ENCODE peak calls at places on chromosomes 3 and 15, in five cellular contexts. One of them, this sample, is unnamed.

GRCh38 chr3:187051066-187051465 is 88.2 kb downstream of the RPL39L start:
- DNase-seq in OCI-LY7: no peak
- DNase-seq in ovary: no peak
- DNase-seq in cardiac muscle cell: no peak
- DNase-seq in CD8-positive, alpha-beta T cell: no peak
- DNase-seq in this sample: no peak

GRCh38 chr3:194736277-194736895 is 50.7 kb downstream of the FAM43A start:
- DNase-seq in cardiac muscle cell: no peak
- DNase-seq in CD8-positive, alpha-beta T cell: no peak
- DNase-seq in ovary: no peak
- DNase-seq in OCI-LY7: peak
- DNase-seq in this sample: no peak

GRCh38 chr3:65605876-65606432 is 432.8 kb downstream of the MAGI1 start:
- DNase-seq in cardiac muscle cell: peak
- DNase-seq in OCI-LY7: no peak
- DNase-seq in ovary: no peak
- DNase-seq in CD8-positive, alpha-beta T cell: no peak
- DNase-seq in this sample: no peak

GRCh38 chr3:165837058-165837525 is at the start of gene BCHE:
- DNase-seq in CD8-positive, alpha-beta T cell: no peak
- DNase-seq in ovary: no peak
- DNase-seq in OCI-LY7: no peak
- DNase-seq in cardiac muscle cell: peak
- DNase-seq in this sample: no peak

GRCh38 chr3:118110196-118110595 is 924.5 kb downstream of the IGSF11 start:
- DNase-seq in CD8-positive, alpha-beta T cell: no peak
- DNase-seq in cardiac muscle cell: no peak
- DNase-seq in ovary: no peak
- DNase-seq in OCI-LY7: no peak
- DNase-seq in this sample: no peak

GRCh38 chr3:46926039-46926438 is 48.5 kb downstream of the PTH1R start:
- DNase-seq in OCI-LY7: no peak
- DNase-seq in cardiac muscle cell: peak
- DNase-seq in ovary: peak
- DNase-seq in CD8-positive, alpha-beta T cell: no peak
- DNase-seq in this sample: no peak

GRCh38 chr3:36212291-36212690 is 168.0 kb upstream of the STAC start:
- DNase-seq in ovary: no peak
- DNase-seq in OCI-LY7: no peak
- DNase-seq in cardiac muscle cell: peak
- DNase-seq in CD8-positive, alpha-beta T cell: no peak
- DNase-seq in this sample: no peak

GRCh38 chr3:32852146-32852545 is 34.3 kb downstream of the TRIM71 start:
- DNase-seq in OCI-LY7: no peak
- DNase-seq in CD8-positive, alpha-beta T cell: no peak
- DNase-seq in cardiac muscle cell: no peak
- DNase-seq in ovary: no peak
- DNase-seq in this sample: no peak

GRCh38 chr15:45919806-45920205 is 285.0 kb downstream of the SQOR start:
- DNase-seq in CD8-positive, alpha-beta T cell: no peak
- DNase-seq in ovary: no peak
- DNase-seq in cardiac muscle cell: peak
- DNase-seq in OCI-LY7: no peak
- DNase-seq in this sample: no peak

GRCh38 chr15:90907838-90908507 is 4.9 kb downstream of the MAN2A2 start:
- DNase-seq in cardiac muscle cell: peak
- DNase-seq in OCI-LY7: no peak
- DNase-seq in ovary: no peak
- DNase-seq in CD8-positive, alpha-beta T cell: no peak
- DNase-seq in this sample: no peak

GRCh38 chr3:115236496-115236895 is 89.4 kb upstream of the ZBTB20 start:
- DNase-seq in CD8-positive, alpha-beta T cell: no peak
- DNase-seq in ovary: no peak
- DNase-seq in OCI-LY7: no peak
- DNase-seq in cardiac muscle cell: no peak
- DNase-seq in this sample: no peak

GRCh38 chr15:78626611-78627010 is 5.8 kb upstream of the CHRNA3 start:
- DNase-seq in cardiac muscle cell: no peak
- DNase-seq in ovary: no peak
- DNase-seq in OCI-LY7: no peak
- DNase-seq in CD8-positive, alpha-beta T cell: no peak
- DNase-seq in this sample: no peak

GRCh38 chr3:139107424-139108252 is 62.9 kb upstream of the PRR23C start:
- DNase-seq in cardiac muscle cell: no peak
- DNase-seq in ovary: no peak
- DNase-seq in OCI-LY7: no peak
- DNase-seq in CD8-positive, alpha-beta T cell: no peak
- DNase-seq in this sample: no peak

GRCh38 chr3:177523072-177523675 is 325.9 kb upstream of the TBL1XR1 start:
- DNase-seq in OCI-LY7: no peak
- DNase-seq in cardiac muscle cell: no peak
- DNase-seq in CD8-positive, alpha-beta T cell: no peak
- DNase-seq in ovary: no peak
- DNase-seq in this sample: no peak

GRCh38 chr15:78067328-78068241 is 9.9 kb downstream of the TBC1D2B start:
- DNase-seq in ovary: no peak
- DNase-seq in OCI-LY7: no peak
- DNase-seq in cardiac muscle cell: no peak
- DNase-seq in CD8-positive, alpha-beta T cell: no peak
- DNase-seq in this sample: no peak

GRCh38 chr3:93867425-93867824 is 106.3 kb downstream of the PROS1 start:
- DNase-seq in CD8-positive, alpha-beta T cell: no peak
- DNase-seq in OCI-LY7: no peak
- DNase-seq in cardiac muscle cell: no peak
- DNase-seq in ovary: no peak
- DNase-seq in this sample: no peak

GRCh38 chr15:28191832-28192231 is 92.7 kb upstream of the OCA2 start:
- DNase-seq in CD8-positive, alpha-beta T cell: no peak
- DNase-seq in cardiac muscle cell: peak
- DNase-seq in ovary: peak
- DNase-seq in OCI-LY7: no peak
- DNase-seq in this sample: no peak

GRCh38 chr3:170357920-170358854 is 672 bp downstream of the SKIL start:
- DNase-seq in cardiac muscle cell: peak
- DNase-seq in OCI-LY7: peak
- DNase-seq in ovary: peak
- DNase-seq in CD8-positive, alpha-beta T cell: peak
- DNase-seq in this sample: peak

GRCh38 chr3:149019581-149019980 is 28.2 kb downstream of the GYG1 start:
- DNase-seq in OCI-LY7: no peak
- DNase-seq in CD8-positive, alpha-beta T cell: no peak
- DNase-seq in cardiac muscle cell: no peak
- DNase-seq in ovary: no peak
- DNase-seq in this sample: no peak

GRCh38 chr3:77041756-77042155 is 1.9 kb downstream of the ROBO2 start:
- DNase-seq in OCI-LY7: no peak
- DNase-seq in cardiac muscle cell: no peak
- DNase-seq in CD8-positive, alpha-beta T cell: no peak
- DNase-seq in ovary: no peak
- DNase-seq in this sample: no peak

GRCh38 chr15:69140306-69140705 is 20.1 kb upstream of the GLCE start:
- DNase-seq in ovary: no peak
- DNase-seq in cardiac muscle cell: peak
- DNase-seq in OCI-LY7: no peak
- DNase-seq in CD8-positive, alpha-beta T cell: no peak
- DNase-seq in this sample: no peak

GRCh38 chr15:35243758-35244157 is 158.7 kb upstream of the NANOGP8 start:
- DNase-seq in OCI-LY7: no peak
- DNase-seq in cardiac muscle cell: no peak
- DNase-seq in CD8-positive, alpha-beta T cell: no peak
- DNase-seq in ovary: no peak
- DNase-seq in this sample: no peak

GRCh38 chr3:182729903-182730674 is 63.2 kb upstream of the ATP11B start:
- DNase-seq in ovary: no peak
- DNase-seq in cardiac muscle cell: no peak
- DNase-seq in OCI-LY7: peak
- DNase-seq in CD8-positive, alpha-beta T cell: no peak
- DNase-seq in this sample: peak

GRCh38 chr15:88015228-88015860 is 241.2 kb downstream of the NTRK3 start:
- DNase-seq in OCI-LY7: no peak
- DNase-seq in cardiac muscle cell: no peak
- DNase-seq in CD8-positive, alpha-beta T cell: no peak
- DNase-seq in ovary: no peak
- DNase-seq in this sample: no peak

GRCh38 chr3:37974928-37975223 is 15.7 kb upstream of the VILL start:
- DNase-seq in CD8-positive, alpha-beta T cell: no peak
- DNase-seq in ovary: no peak
- DNase-seq in cardiac muscle cell: no peak
- DNase-seq in OCI-LY7: no peak
- DNase-seq in this sample: no peak

GRCh38 chr15:62896969-62897486 is 145.5 kb upstream of the TPM1 start:
- DNase-seq in CD8-positive, alpha-beta T cell: no peak
- DNase-seq in cardiac muscle cell: peak
- DNase-seq in ovary: peak
- DNase-seq in OCI-LY7: no peak
- DNase-seq in this sample: no peak

GRCh38 chr3:60403866-60404265 is 847.4 kb downstream of the FHIT start:
- DNase-seq in ovary: no peak
- DNase-seq in CD8-positive, alpha-beta T cell: no peak
- DNase-seq in OCI-LY7: no peak
- DNase-seq in cardiac muscle cell: no peak
- DNase-seq in this sample: no peak

GRCh38 chr15:58057559-58057958 is 8.0 kb downstream of the ALDH1A2 start:
- DNase-seq in ovary: no peak
- DNase-seq in cardiac muscle cell: no peak
- DNase-seq in CD8-positive, alpha-beta T cell: no peak
- DNase-seq in OCI-LY7: no peak
- DNase-seq in this sample: no peak

GRCh38 chr15:69060744-69061143 is 46.2 kb downstream of the NOX5 start:
- DNase-seq in CD8-positive, alpha-beta T cell: no peak
- DNase-seq in ovary: no peak
- DNase-seq in cardiac muscle cell: peak
- DNase-seq in OCI-LY7: peak
- DNase-seq in this sample: no peak

DNA sequence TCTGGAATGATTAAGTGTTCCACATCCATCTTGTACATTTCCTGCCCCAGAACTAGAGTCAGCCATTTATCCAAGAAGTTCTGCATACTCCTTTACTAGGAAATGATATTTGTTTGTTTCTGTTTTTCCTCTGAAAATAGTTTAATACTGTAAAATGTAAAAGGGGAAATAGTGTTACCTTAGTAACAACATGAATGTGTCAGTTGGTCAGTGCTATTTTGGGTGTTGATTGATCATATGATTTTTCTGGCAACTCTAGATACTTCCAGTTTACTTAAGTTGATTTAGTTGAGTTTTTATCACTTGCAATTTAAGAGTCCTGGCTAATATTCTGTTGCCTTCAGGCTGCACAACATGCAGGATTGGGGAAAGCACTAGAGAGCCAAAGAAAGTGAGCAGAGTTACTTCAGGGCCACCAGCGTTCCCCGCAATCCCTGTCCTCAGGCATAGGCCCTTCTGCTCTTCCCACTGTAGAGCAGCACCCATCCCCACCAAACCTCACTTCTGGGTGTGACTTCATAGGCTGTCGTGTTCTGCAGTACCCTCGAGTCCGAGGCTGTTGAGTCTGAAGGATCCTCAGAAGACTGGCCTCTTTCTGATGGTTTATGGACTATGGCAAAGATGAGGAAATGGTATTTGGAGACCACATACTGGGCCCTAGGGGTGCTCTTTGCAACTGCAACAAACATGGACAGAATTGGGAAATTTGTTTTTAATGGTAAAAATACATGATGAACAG is 69.0 kb downstream of the CHD2 start:
- DNase-seq in CD8-positive, alpha-beta T cell: no peak
- DNase-seq in ovary: no peak
- DNase-seq in cardiac muscle cell: peak
- DNase-seq in OCI-LY7: no peak
- DNase-seq in this sample: no peak
- TF ChIP-seq CTCF in CD8-positive, alpha-beta T cell: no peak
- TF ChIP-seq CTCF in ovary: no peak
- TF ChIP-seq CTCF in cardiac muscle cell: no peak
- TF ChIP-seq CTCF in OCI-LY7: peak
- TF ChIP-seq CTCF in this sample: no peak

DNA sequence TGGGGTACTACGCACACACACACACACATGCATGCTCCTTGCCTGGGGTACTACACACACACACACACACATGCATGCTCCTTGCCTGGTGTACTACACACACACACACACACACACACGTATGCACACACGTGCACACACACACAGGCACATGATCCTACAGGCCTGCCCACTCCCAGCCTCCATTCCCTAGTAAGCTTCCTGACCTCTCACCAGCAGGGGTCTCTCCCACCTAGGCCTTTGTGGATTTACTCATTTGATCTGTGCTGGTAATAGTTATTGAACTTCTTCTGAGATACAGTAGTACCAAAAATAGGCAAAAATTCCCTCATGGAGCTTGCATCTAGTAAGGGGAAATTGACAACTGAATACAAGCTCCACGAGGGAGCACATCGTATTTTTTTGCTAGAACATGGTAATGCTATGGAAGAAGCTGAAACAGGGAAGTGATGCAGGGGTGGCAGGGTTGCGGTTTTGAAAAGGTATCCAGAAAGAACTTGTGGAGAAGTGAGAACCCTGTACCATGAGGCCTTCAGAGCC is 19.1 kb downstream of the TTC21A start:
- DNase-seq in cardiac muscle cell: peak
- DNase-seq in OCI-LY7: peak
- DNase-seq in CD8-positive, alpha-beta T cell: no peak
- DNase-seq in ovary: no peak
- DNase-seq in this sample: no peak
- TF ChIP-seq CTCF in cardiac muscle cell: peak
- TF ChIP-seq CTCF in OCI-LY7: peak
- TF ChIP-seq CTCF in CD8-positive, alpha-beta T cell: no peak
- TF ChIP-seq CTCF in ovary: peak
- TF ChIP-seq CTCF in this sample: peak

GRCh38 chr15:64149424-64150235 is 1.9 kb upstream of the SNX22 start:
- DNase-seq in CD8-positive, alpha-beta T cell: no peak
- DNase-seq in cardiac muscle cell: peak
- DNase-seq in ovary: no peak
- DNase-seq in OCI-LY7: peak
- DNase-seq in this sample: no peak
- TF ChIP-seq CTCF in CD8-positive, alpha-beta T cell: no peak
- TF ChIP-seq CTCF in cardiac muscle cell: peak
- TF ChIP-seq CTCF in ovary: no peak
- TF ChIP-seq CTCF in OCI-LY7: peak
- TF ChIP-seq CTCF in this sample: peak

DNA sequence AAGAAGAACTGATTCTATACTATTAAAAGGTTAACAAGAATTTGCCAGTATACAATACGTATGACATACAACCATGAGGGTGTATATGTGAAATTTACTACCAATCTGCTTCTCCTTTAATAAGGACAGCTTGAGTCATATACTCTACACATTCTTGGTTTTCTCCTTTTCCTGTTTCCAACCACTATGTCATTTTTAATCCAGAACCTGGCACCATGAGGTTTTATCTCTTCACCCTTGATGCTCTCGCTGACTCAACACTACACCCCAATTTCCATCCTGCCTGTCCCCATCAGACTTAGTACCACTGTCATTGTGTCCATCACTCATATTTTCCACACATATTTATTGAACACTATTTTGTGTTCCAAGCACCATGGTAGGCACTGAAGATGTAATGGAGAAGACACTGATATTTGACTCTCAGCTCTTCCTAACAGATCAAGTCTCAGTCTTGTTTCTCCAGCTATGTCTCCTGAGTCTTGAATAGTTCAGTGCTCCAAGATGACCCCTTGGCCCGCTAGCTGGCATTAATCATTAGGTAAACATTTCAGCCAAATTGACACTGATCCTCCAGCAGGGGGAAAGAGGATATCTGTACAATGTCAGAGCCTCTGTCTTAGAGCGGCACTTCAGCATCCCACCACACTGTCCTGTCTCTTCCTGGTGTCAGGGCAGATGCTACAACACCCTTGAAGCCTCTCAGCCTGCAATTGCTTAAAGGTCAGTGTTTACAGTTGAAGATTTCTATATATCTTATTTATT is 11.2 kb upstream of the COL8A1 start:
- DNase-seq in ovary: no peak
- DNase-seq in OCI-LY7: no peak
- DNase-seq in CD8-positive, alpha-beta T cell: no peak
- DNase-seq in cardiac muscle cell: no peak
- DNase-seq in this sample: no peak
- TF ChIP-seq CTCF in ovary: no peak
- TF ChIP-seq CTCF in OCI-LY7: no peak
- TF ChIP-seq CTCF in CD8-positive, alpha-beta T cell: no peak
- TF ChIP-seq CTCF in cardiac muscle cell: no peak
- TF ChIP-seq CTCF in this sample: no peak

This sample was measured in GM13976.